ENCODE peak calls at places on chromosomes 5 and 9, in ten cellular contexts. One of them, this sample, is unnamed.

GRCh38 chr5:1470762-1471211 is 25.5 kb upstream of the SLC6A3 start:
- DNase-seq in stimulated activated CD8-positive, alpha-beta memory T cell treated with anti-CD3 and anti-CD28 coated beads, Interleukin-7, amount 100 ng/mL, for 1 hour: no peak
- DNase-seq in cardiac fibroblast: no peak
- DNase-seq in lower lobe of right lung: no peak
- DNase-seq in brain microvascular endothelial cell: no peak
- DNase-seq in kidney tubule cell: no peak
- DNase-seq in activated naive CD4-positive, alpha-beta T cell treated with Interleukin-2 at 50 U/mL for 16 hours: no peak
- DNase-seq in activated CD8-positive, alpha-beta memory T cell treated with anti-CD3 and anti-CD28 coated beads, Interleukin-2, amount 50 U/mL, for 4 hours: no peak
- DNase-seq in mesenteric fat pad: no peak
- DNase-seq in heart right ventricle: no peak
- DNase-seq in this sample: no peak

GRCh38 chr9:89715318-89715858 is 110.6 kb downstream of the GADD45G start:
- DNase-seq in mesenteric fat pad: no peak
- DNase-seq in lower lobe of right lung: no peak
- DNase-seq in activated CD8-positive, alpha-beta memory T cell treated with anti-CD3 and anti-CD28 coated beads, Interleukin-2, amount 50 U/mL, for 4 hours: no peak
- DNase-seq in heart right ventricle: no peak
- DNase-seq in cardiac fibroblast: no peak
- DNase-seq in stimulated activated CD8-positive, alpha-beta memory T cell treated with anti-CD3 and anti-CD28 coated beads, Interleukin-7, amount 100 ng/mL, for 1 hour: no peak
- DNase-seq in kidney tubule cell: no peak
- DNase-seq in activated naive CD4-positive, alpha-beta T cell treated with Interleukin-2 at 50 U/mL for 16 hours: no peak
- DNase-seq in brain microvascular endothelial cell: no peak
- DNase-seq in this sample: no peak

GRCh38 chr9:130268521-130269131 is 3.1 kb downstream of the HMCN2 start:
- DNase-seq in lower lobe of right lung: no peak
- DNase-seq in stimulated activated CD8-positive, alpha-beta memory T cell treated with anti-CD3 and anti-CD28 coated beads, Interleukin-7, amount 100 ng/mL, for 1 hour: no peak
- DNase-seq in kidney tubule cell: no peak
- DNase-seq in mesenteric fat pad: peak
- DNase-seq in brain microvascular endothelial cell: no peak
- DNase-seq in cardiac fibroblast: no peak
- DNase-seq in heart right ventricle: no peak
- DNase-seq in activated naive CD4-positive, alpha-beta T cell treated with Interleukin-2 at 50 U/mL for 16 hours: no peak
- DNase-seq in activated CD8-positive, alpha-beta memory T cell treated with anti-CD3 and anti-CD28 coated beads, Interleukin-2, amount 50 U/mL, for 4 hours: no peak
- DNase-seq in this sample: no peak

GRCh38 chr9:70936536-70936935 is 184.9 kb downstream of the TRPM3 start:
- DNase-seq in heart right ventricle: no peak
- DNase-seq in cardiac fibroblast: peak
- DNase-seq in mesenteric fat pad: no peak
- DNase-seq in stimulated activated CD8-positive, alpha-beta memory T cell treated with anti-CD3 and anti-CD28 coated beads, Interleukin-7, amount 100 ng/mL, for 1 hour: no peak
- DNase-seq in brain microvascular endothelial cell: no peak
- DNase-seq in activated CD8-positive, alpha-beta memory T cell treated with anti-CD3 and anti-CD28 coated beads, Interleukin-2, amount 50 U/mL, for 4 hours: no peak
- DNase-seq in activated naive CD4-positive, alpha-beta T cell treated with Interleukin-2 at 50 U/mL for 16 hours: no peak
- DNase-seq in lower lobe of right lung: no peak
- DNase-seq in kidney tubule cell: no peak
- DNase-seq in this sample: no peak

GRCh38 chr5:59361454-59361853 is 532.1 kb downstream of the PDE4D start:
- DNase-seq in heart right ventricle: no peak
- DNase-seq in activated naive CD4-positive, alpha-beta T cell treated with Interleukin-2 at 50 U/mL for 16 hours: no peak
- DNase-seq in kidney tubule cell: no peak
- DNase-seq in lower lobe of right lung: no peak
- DNase-seq in cardiac fibroblast: no peak
- DNase-seq in brain microvascular endothelial cell: no peak
- DNase-seq in mesenteric fat pad: no peak
- DNase-seq in stimulated activated CD8-positive, alpha-beta memory T cell treated with anti-CD3 and anti-CD28 coated beads, Interleukin-7, amount 100 ng/mL, for 1 hour: no peak
- DNase-seq in activated CD8-positive, alpha-beta memory T cell treated with anti-CD3 and anti-CD28 coated beads, Interleukin-2, amount 50 U/mL, for 4 hours: no peak
- DNase-seq in this sample: no peak

GRCh38 chr9:120571443-120572257 is 8.3 kb downstream of the CDK5RAP2 start:
- DNase-seq in kidney tubule cell: no peak
- DNase-seq in brain microvascular endothelial cell: no peak
- DNase-seq in stimulated activated CD8-positive, alpha-beta memory T cell treated with anti-CD3 and anti-CD28 coated beads, Interleukin-7, amount 100 ng/mL, for 1 hour: no peak
- DNase-seq in activated CD8-positive, alpha-beta memory T cell treated with anti-CD3 and anti-CD28 coated beads, Interleukin-2, amount 50 U/mL, for 4 hours: no peak
- DNase-seq in heart right ventricle: peak
- DNase-seq in cardiac fibroblast: peak
- DNase-seq in lower lobe of right lung: peak
- DNase-seq in activated naive CD4-positive, alpha-beta T cell treated with Interleukin-2 at 50 U/mL for 16 hours: no peak
- DNase-seq in mesenteric fat pad: no peak
- DNase-seq in this sample: no peak

GRCh38 chr5:151923865-151924264 is 786 bp downstream of the GLRA1 start:
- DNase-seq in brain microvascular endothelial cell: no peak
- DNase-seq in activated CD8-positive, alpha-beta memory T cell treated with anti-CD3 and anti-CD28 coated beads, Interleukin-2, amount 50 U/mL, for 4 hours: no peak
- DNase-seq in kidney tubule cell: peak
- DNase-seq in stimulated activated CD8-positive, alpha-beta memory T cell treated with anti-CD3 and anti-CD28 coated beads, Interleukin-7, amount 100 ng/mL, for 1 hour: no peak
- DNase-seq in lower lobe of right lung: no peak
- DNase-seq in heart right ventricle: no peak
- DNase-seq in cardiac fibroblast: no peak
- DNase-seq in activated naive CD4-positive, alpha-beta T cell treated with Interleukin-2 at 50 U/mL for 16 hours: no peak
- DNase-seq in mesenteric fat pad: no peak
- DNase-seq in this sample: no peak

GRCh38 chr9:15935661-15936315 is 382.9 kb downstream of the CCDC171 start:
- DNase-seq in cardiac fibroblast: peak
- DNase-seq in heart right ventricle: no peak
- DNase-seq in stimulated activated CD8-positive, alpha-beta memory T cell treated with anti-CD3 and anti-CD28 coated beads, Interleukin-7, amount 100 ng/mL, for 1 hour: no peak
- DNase-seq in lower lobe of right lung: no peak
- DNase-seq in activated CD8-positive, alpha-beta memory T cell treated with anti-CD3 and anti-CD28 coated beads, Interleukin-2, amount 50 U/mL, for 4 hours: no peak
- DNase-seq in brain microvascular endothelial cell: no peak
- DNase-seq in mesenteric fat pad: no peak
- DNase-seq in activated naive CD4-positive, alpha-beta T cell treated with Interleukin-2 at 50 U/mL for 16 hours: no peak
- DNase-seq in kidney tubule cell: no peak
- DNase-seq in this sample: no peak

GRCh38 chr5:27810458-27810857 is 772.1 kb upstream of the CDH9 start:
- DNase-seq in activated naive CD4-positive, alpha-beta T cell treated with Interleukin-2 at 50 U/mL for 16 hours: no peak
- DNase-seq in stimulated activated CD8-positive, alpha-beta memory T cell treated with anti-CD3 and anti-CD28 coated beads, Interleukin-7, amount 100 ng/mL, for 1 hour: no peak
- DNase-seq in activated CD8-positive, alpha-beta memory T cell treated with anti-CD3 and anti-CD28 coated beads, Interleukin-2, amount 50 U/mL, for 4 hours: no peak
- DNase-seq in cardiac fibroblast: peak
- DNase-seq in lower lobe of right lung: no peak
- DNase-seq in brain microvascular endothelial cell: peak
- DNase-seq in kidney tubule cell: no peak
- DNase-seq in mesenteric fat pad: no peak
- DNase-seq in heart right ventricle: no peak
- DNase-seq in this sample: no peak

GRCh38 chr5:73957397-73958001 is 331.5 kb downstream of the ARHGEF28 start:
- DNase-seq in kidney tubule cell: no peak
- DNase-seq in activated naive CD4-positive, alpha-beta T cell treated with Interleukin-2 at 50 U/mL for 16 hours: no peak
- DNase-seq in lower lobe of right lung: no peak
- DNase-seq in activated CD8-positive, alpha-beta memory T cell treated with anti-CD3 and anti-CD28 coated beads, Interleukin-2, amount 50 U/mL, for 4 hours: no peak
- DNase-seq in mesenteric fat pad: no peak
- DNase-seq in cardiac fibroblast: no peak
- DNase-seq in heart right ventricle: no peak
- DNase-seq in brain microvascular endothelial cell: peak
- DNase-seq in stimulated activated CD8-positive, alpha-beta memory T cell treated with anti-CD3 and anti-CD28 coated beads, Interleukin-7, amount 100 ng/mL, for 1 hour: no peak
- DNase-seq in this sample: no peak

GRCh38 chr9:18502546-18502945 is 28.6 kb downstream of the ADAMTSL1 start:
- DNase-seq in kidney tubule cell: no peak
- DNase-seq in activated naive CD4-positive, alpha-beta T cell treated with Interleukin-2 at 50 U/mL for 16 hours: no peak
- DNase-seq in lower lobe of right lung: no peak
- DNase-seq in brain microvascular endothelial cell: no peak
- DNase-seq in heart right ventricle: no peak
- DNase-seq in stimulated activated CD8-positive, alpha-beta memory T cell treated with anti-CD3 and anti-CD28 coated beads, Interleukin-7, amount 100 ng/mL, for 1 hour: no peak
- DNase-seq in activated CD8-positive, alpha-beta memory T cell treated with anti-CD3 and anti-CD28 coated beads, Interleukin-2, amount 50 U/mL, for 4 hours: no peak
- DNase-seq in mesenteric fat pad: no peak
- DNase-seq in cardiac fibroblast: no peak
- DNase-seq in this sample: no peak

GRCh38 chr5:178667685-178668084 is 40.8 kb upstream of the CLK4 start:
- DNase-seq in activated naive CD4-positive, alpha-beta T cell treated with Interleukin-2 at 50 U/mL for 16 hours: no peak
- DNase-seq in kidney tubule cell: no peak
- DNase-seq in mesenteric fat pad: no peak
- DNase-seq in stimulated activated CD8-positive, alpha-beta memory T cell treated with anti-CD3 and anti-CD28 coated beads, Interleukin-7, amount 100 ng/mL, for 1 hour: no peak
- DNase-seq in cardiac fibroblast: no peak
- DNase-seq in lower lobe of right lung: no peak
- DNase-seq in heart right ventricle: no peak
- DNase-seq in activated CD8-positive, alpha-beta memory T cell treated with anti-CD3 and anti-CD28 coated beads, Interleukin-2, amount 50 U/mL, for 4 hours: no peak
- DNase-seq in brain microvascular endothelial cell: no peak
- DNase-seq in this sample: no peak

GRCh38 chr9:75378926-75379325 is 290.6 kb downstream of the OSTF1 start:
- DNase-seq in mesenteric fat pad: no peak
- DNase-seq in activated naive CD4-positive, alpha-beta T cell treated with Interleukin-2 at 50 U/mL for 16 hours: no peak
- DNase-seq in heart right ventricle: no peak
- DNase-seq in stimulated activated CD8-positive, alpha-beta memory T cell treated with anti-CD3 and anti-CD28 coated beads, Interleukin-7, amount 100 ng/mL, for 1 hour: no peak
- DNase-seq in activated CD8-positive, alpha-beta memory T cell treated with anti-CD3 and anti-CD28 coated beads, Interleukin-2, amount 50 U/mL, for 4 hours: no peak
- DNase-seq in kidney tubule cell: no peak
- DNase-seq in lower lobe of right lung: no peak
- DNase-seq in cardiac fibroblast: no peak
- DNase-seq in brain microvascular endothelial cell: no peak
- DNase-seq in this sample: no peak

GRCh38 chr9:109781086-109781485 is 1.1 kb downstream of the PALM2AKAP2 start:
- DNase-seq in activated CD8-positive, alpha-beta memory T cell treated with anti-CD3 and anti-CD28 coated beads, Interleukin-2, amount 50 U/mL, for 4 hours: no peak
- DNase-seq in lower lobe of right lung: no peak
- DNase-seq in activated naive CD4-positive, alpha-beta T cell treated with Interleukin-2 at 50 U/mL for 16 hours: no peak
- DNase-seq in brain microvascular endothelial cell: no peak
- DNase-seq in cardiac fibroblast: peak
- DNase-seq in stimulated activated CD8-positive, alpha-beta memory T cell treated with anti-CD3 and anti-CD28 coated beads, Interleukin-7, amount 100 ng/mL, for 1 hour: no peak
- DNase-seq in heart right ventricle: no peak
- DNase-seq in mesenteric fat pad: no peak
- DNase-seq in kidney tubule cell: no peak
- DNase-seq in this sample: no peak

GRCh38 chr5:76690704-76691469 is 25.0 kb upstream of the F2R start:
- DNase-seq in kidney tubule cell: no peak
- DNase-seq in stimulated activated CD8-positive, alpha-beta memory T cell treated with anti-CD3 and anti-CD28 coated beads, Interleukin-7, amount 100 ng/mL, for 1 hour: no peak
- DNase-seq in activated CD8-positive, alpha-beta memory T cell treated with anti-CD3 and anti-CD28 coated beads, Interleukin-2, amount 50 U/mL, for 4 hours: no peak
- DNase-seq in heart right ventricle: no peak
- DNase-seq in brain microvascular endothelial cell: no peak
- DNase-seq in mesenteric fat pad: no peak
- DNase-seq in cardiac fibroblast: no peak
- DNase-seq in activated naive CD4-positive, alpha-beta T cell treated with Interleukin-2 at 50 U/mL for 16 hours: no peak
- DNase-seq in lower lobe of right lung: no peak
- DNase-seq in this sample: peak

GRCh38 chr5:83564069-83564749 is 92.7 kb downstream of the VCAN start:
- DNase-seq in activated CD8-positive, alpha-beta memory T cell treated with anti-CD3 and anti-CD28 coated beads, Interleukin-2, amount 50 U/mL, for 4 hours: no peak
- DNase-seq in mesenteric fat pad: no peak
- DNase-seq in cardiac fibroblast: peak
- DNase-seq in stimulated activated CD8-positive, alpha-beta memory T cell treated with anti-CD3 and anti-CD28 coated beads, Interleukin-7, amount 100 ng/mL, for 1 hour: no peak
- DNase-seq in heart right ventricle: no peak
- DNase-seq in activated naive CD4-positive, alpha-beta T cell treated with Interleukin-2 at 50 U/mL for 16 hours: no peak
- DNase-seq in brain microvascular endothelial cell: no peak
- DNase-seq in kidney tubule cell: peak
- DNase-seq in lower lobe of right lung: no peak
- DNase-seq in this sample: peak

GRCh38 chr5:95973793-95974325 is 12.2 kb upstream of the ELL2 start:
- DNase-seq in activated CD8-positive, alpha-beta memory T cell treated with anti-CD3 and anti-CD28 coated beads, Interleukin-2, amount 50 U/mL, for 4 hours: no peak
- DNase-seq in activated naive CD4-positive, alpha-beta T cell treated with Interleukin-2 at 50 U/mL for 16 hours: no peak
- DNase-seq in brain microvascular endothelial cell: peak
- DNase-seq in heart right ventricle: no peak
- DNase-seq in lower lobe of right lung: no peak
- DNase-seq in mesenteric fat pad: no peak
- DNase-seq in cardiac fibroblast: peak
- DNase-seq in kidney tubule cell: peak
- DNase-seq in stimulated activated CD8-positive, alpha-beta memory T cell treated with anti-CD3 and anti-CD28 coated beads, Interleukin-7, amount 100 ng/mL, for 1 hour: no peak
- DNase-seq in this sample: peak

GRCh38 chr5:20570486-20570885 is 582.5 kb upstream of the CDH18 start:
- DNase-seq in heart right ventricle: no peak
- DNase-seq in stimulated activated CD8-positive, alpha-beta memory T cell treated with anti-CD3 and anti-CD28 coated beads, Interleukin-7, amount 100 ng/mL, for 1 hour: no peak
- DNase-seq in cardiac fibroblast: no peak
- DNase-seq in activated naive CD4-positive, alpha-beta T cell treated with Interleukin-2 at 50 U/mL for 16 hours: no peak
- DNase-seq in lower lobe of right lung: no peak
- DNase-seq in kidney tubule cell: no peak
- DNase-seq in activated CD8-positive, alpha-beta memory T cell treated with anti-CD3 and anti-CD28 coated beads, Interleukin-2, amount 50 U/mL, for 4 hours: no peak
- DNase-seq in mesenteric fat pad: no peak
- DNase-seq in brain microvascular endothelial cell: no peak
- DNase-seq in this sample: no peak

GRCh38 chr5:167688331-167688730 is 603.1 kb upstream of the WWC1 start:
- DNase-seq in activated naive CD4-positive, alpha-beta T cell treated with Interleukin-2 at 50 U/mL for 16 hours: no peak
- DNase-seq in lower lobe of right lung: no peak
- DNase-seq in stimulated activated CD8-positive, alpha-beta memory T cell treated with anti-CD3 and anti-CD28 coated beads, Interleukin-7, amount 100 ng/mL, for 1 hour: no peak
- DNase-seq in kidney tubule cell: no peak
- DNase-seq in brain microvascular endothelial cell: no peak
- DNase-seq in cardiac fibroblast: peak
- DNase-seq in activated CD8-positive, alpha-beta memory T cell treated with anti-CD3 and anti-CD28 coated beads, Interleukin-2, amount 50 U/mL, for 4 hours: no peak
- DNase-seq in heart right ventricle: no peak
- DNase-seq in mesenteric fat pad: no peak
- DNase-seq in this sample: peak

GRCh38 chr9:88259041-88259440 is 120.8 kb upstream of the SPATA31C2 start:
- DNase-seq in stimulated activated CD8-positive, alpha-beta memory T cell treated with anti-CD3 and anti-CD28 coated beads, Interleukin-7, amount 100 ng/mL, for 1 hour: no peak
- DNase-seq in activated CD8-positive, alpha-beta memory T cell treated with anti-CD3 and anti-CD28 coated beads, Interleukin-2, amount 50 U/mL, for 4 hours: no peak
- DNase-seq in mesenteric fat pad: no peak
- DNase-seq in cardiac fibroblast: no peak
- DNase-seq in brain microvascular endothelial cell: no peak
- DNase-seq in lower lobe of right lung: no peak
- DNase-seq in heart right ventricle: no peak
- DNase-seq in activated naive CD4-positive, alpha-beta T cell treated with Interleukin-2 at 50 U/mL for 16 hours: no peak
- DNase-seq in kidney tubule cell: no peak
- DNase-seq in this sample: no peak

GRCh38 chr5:150599281-150599680 is 41.2 kb upstream of the SYNPO start:
- DNase-seq in activated CD8-positive, alpha-beta memory T cell treated with anti-CD3 and anti-CD28 coated beads, Interleukin-2, amount 50 U/mL, for 4 hours: no peak
- DNase-seq in cardiac fibroblast: no peak
- DNase-seq in lower lobe of right lung: no peak
- DNase-seq in heart right ventricle: no peak
- DNase-seq in mesenteric fat pad: no peak
- DNase-seq in kidney tubule cell: no peak
- DNase-seq in brain microvascular endothelial cell: no peak
- DNase-seq in stimulated activated CD8-positive, alpha-beta memory T cell treated with anti-CD3 and anti-CD28 coated beads, Interleukin-7, amount 100 ng/mL, for 1 hour: no peak
- DNase-seq in activated naive CD4-positive, alpha-beta T cell treated with Interleukin-2 at 50 U/mL for 16 hours: no peak
- DNase-seq in this sample: no peak

GRCh38 chr5:96602776-96603175 is 59.4 kb upstream of the CAST start:
- DNase-seq in kidney tubule cell: no peak
- DNase-seq in cardiac fibroblast: no peak
- DNase-seq in activated naive CD4-positive, alpha-beta T cell treated with Interleukin-2 at 50 U/mL for 16 hours: no peak
- DNase-seq in stimulated activated CD8-positive, alpha-beta memory T cell treated with anti-CD3 and anti-CD28 coated beads, Interleukin-7, amount 100 ng/mL, for 1 hour: no peak
- DNase-seq in brain microvascular endothelial cell: no peak
- DNase-seq in lower lobe of right lung: no peak
- DNase-seq in mesenteric fat pad: no peak
- DNase-seq in activated CD8-positive, alpha-beta memory T cell treated with anti-CD3 and anti-CD28 coated beads, Interleukin-2, amount 50 U/mL, for 4 hours: no peak
- DNase-seq in heart right ventricle: no peak
- DNase-seq in this sample: no peak

GRCh38 chr5:61051267-61051666 is 106.3 kb downstream of the NDUFAF2 start:
- DNase-seq in kidney tubule cell: peak
- DNase-seq in activated naive CD4-positive, alpha-beta T cell treated with Interleukin-2 at 50 U/mL for 16 hours: no peak
- DNase-seq in cardiac fibroblast: peak
- DNase-seq in stimulated activated CD8-positive, alpha-beta memory T cell treated with anti-CD3 and anti-CD28 coated beads, Interleukin-7, amount 100 ng/mL, for 1 hour: no peak
- DNase-seq in mesenteric fat pad: no peak
- DNase-seq in lower lobe of right lung: no peak
- DNase-seq in activated CD8-positive, alpha-beta memory T cell treated with anti-CD3 and anti-CD28 coated beads, Interleukin-2, amount 50 U/mL, for 4 hours: no peak
- DNase-seq in heart right ventricle: no peak
- DNase-seq in brain microvascular endothelial cell: peak
- DNase-seq in this sample: peak

GRCh38 chr9:6681957-6682501 is 36.5 kb upstream of the GLDC start:
- DNase-seq in activated naive CD4-positive, alpha-beta T cell treated with Interleukin-2 at 50 U/mL for 16 hours: peak
- DNase-seq in stimulated activated CD8-positive, alpha-beta memory T cell treated with anti-CD3 and anti-CD28 coated beads, Interleukin-7, amount 100 ng/mL, for 1 hour: no peak
- DNase-seq in lower lobe of right lung: no peak
- DNase-seq in heart right ventricle: no peak
- DNase-seq in cardiac fibroblast: no peak
- DNase-seq in activated CD8-positive, alpha-beta memory T cell treated with anti-CD3 and anti-CD28 coated beads, Interleukin-2, amount 50 U/mL, for 4 hours: no peak
- DNase-seq in kidney tubule cell: no peak
- DNase-seq in mesenteric fat pad: peak
- DNase-seq in brain microvascular endothelial cell: no peak
- DNase-seq in this sample: no peak

GRCh38 chr5:122112733-122113558 is 16.4 kb upstream of the ZNF474 start:
- DNase-seq in heart right ventricle: no peak
- DNase-seq in brain microvascular endothelial cell: no peak
- DNase-seq in lower lobe of right lung: no peak
- DNase-seq in activated CD8-positive, alpha-beta memory T cell treated with anti-CD3 and anti-CD28 coated beads, Interleukin-2, amount 50 U/mL, for 4 hours: no peak
- DNase-seq in cardiac fibroblast: no peak
- DNase-seq in activated naive CD4-positive, alpha-beta T cell treated with Interleukin-2 at 50 U/mL for 16 hours: no peak
- DNase-seq in kidney tubule cell: no peak
- DNase-seq in mesenteric fat pad: no peak
- DNase-seq in stimulated activated CD8-positive, alpha-beta memory T cell treated with anti-CD3 and anti-CD28 coated beads, Interleukin-7, amount 100 ng/mL, for 1 hour: no peak
- DNase-seq in this sample: no peak

GRCh38 chr9:134066923-134067851 is 639 bp downstream of the BRD3 start:
- DNase-seq in kidney tubule cell: peak
- DNase-seq in heart right ventricle: no peak
- DNase-seq in activated naive CD4-positive, alpha-beta T cell treated with Interleukin-2 at 50 U/mL for 16 hours: peak
- DNase-seq in stimulated activated CD8-positive, alpha-beta memory T cell treated with anti-CD3 and anti-CD28 coated beads, Interleukin-7, amount 100 ng/mL, for 1 hour: no peak
- DNase-seq in mesenteric fat pad: peak
- DNase-seq in activated CD8-positive, alpha-beta memory T cell treated with anti-CD3 and anti-CD28 coated beads, Interleukin-2, amount 50 U/mL, for 4 hours: peak
- DNase-seq in cardiac fibroblast: peak
- DNase-seq in lower lobe of right lung: peak
- DNase-seq in brain microvascular endothelial cell: no peak
- DNase-seq in this sample: no peak

GRCh38 chr5:111775224-111775623 is 18.2 kb upstream of the NREP start:
- DNase-seq in stimulated activated CD8-positive, alpha-beta memory T cell treated with anti-CD3 and anti-CD28 coated beads, Interleukin-7, amount 100 ng/mL, for 1 hour: no peak
- DNase-seq in brain microvascular endothelial cell: no peak
- DNase-seq in lower lobe of right lung: no peak
- DNase-seq in activated naive CD4-positive, alpha-beta T cell treated with Interleukin-2 at 50 U/mL for 16 hours: no peak
- DNase-seq in cardiac fibroblast: peak
- DNase-seq in mesenteric fat pad: no peak
- DNase-seq in kidney tubule cell: no peak
- DNase-seq in activated CD8-positive, alpha-beta memory T cell treated with anti-CD3 and anti-CD28 coated beads, Interleukin-2, amount 50 U/mL, for 4 hours: no peak
- DNase-seq in heart right ventricle: no peak
- DNase-seq in this sample: peak

GRCh38 chr9:17578911-17579793 is at the start of gene SH3GL2:
- DNase-seq in activated naive CD4-positive, alpha-beta T cell treated with Interleukin-2 at 50 U/mL for 16 hours: no peak
- DNase-seq in kidney tubule cell: peak
- DNase-seq in cardiac fibroblast: peak
- DNase-seq in lower lobe of right lung: peak
- DNase-seq in stimulated activated CD8-positive, alpha-beta memory T cell treated with anti-CD3 and anti-CD28 coated beads, Interleukin-7, amount 100 ng/mL, for 1 hour: no peak
- DNase-seq in heart right ventricle: no peak
- DNase-seq in brain microvascular endothelial cell: peak
- DNase-seq in activated CD8-positive, alpha-beta memory T cell treated with anti-CD3 and anti-CD28 coated beads, Interleukin-2, amount 50 U/mL, for 4 hours: no peak
- DNase-seq in mesenteric fat pad: no peak
- DNase-seq in this sample: peak

This sample was measured in renal cortical epithelial cell.